ENCODE peak calls at places on chromosomes 1 and 21, in six cellular contexts. Y is T-helper 22 cell; V is substantia nigra; S is SHP77; C is natural killer cell treated with Interleukin-12 subunit alpha and Interleukin-12 subunit beta and Interleukin-15 and Interleukin-18, amount 100 ng/mL, for 72 hours; J is NCI-H524. R is an unnamed sample.

GRCh38 chr1:168227620-168228019 is 1.8 kb downstream of the SFT2D2 start:
- DNase-seq in Y (no peak), V (no peak), S (no peak), C (no peak), J (no peak), R (no peak)

GRCh38 chr1:45177452-45177851 is 29.0 kb downstream of the ZSWIM5 start:
- DNase-seq in Y (no peak), V (no peak), S (no peak), C (no peak), J (no peak), R (no peak)

GRCh38 chr1:240342251-240342625 is 250.6 kb downstream of the FMN2 start:
- DNase-seq in Y (no peak), V (no peak), S (no peak), C (no peak), J (no peak), R (no peak)

GRCh38 chr1:143625886-143626285 is 345.9 kb downstream of the FAM72C start:
- DNase-seq in Y (no peak), V (no peak), S (no peak), C (no peak), J (no peak), R (no peak)

GRCh38 chr1:27772581-27772931 is 463 bp upstream of the STX12 start:
- DNase-seq in Y (no peak), V (no peak), S (no peak), C (no peak), J (no peak), R (no peak)

GRCh38 chr21:36948686-36949085 is 17.8 kb downstream of the HLCS start:
- DNase-seq in Y (no peak), V (no peak), S (no peak), C (no peak), J (no peak), R (no peak)

GRCh38 chr1:171286032-171286705 is 27.8 kb upstream of the FMO4 start:
- DNase-seq in Y (no peak), V (no peak), S (no peak), C (no peak), J (no peak), R (no peak)

GRCh38 chr1:109732390-109732763 is 8.5 kb downstream of the GSTM3 start:
- DNase-seq in Y (no peak), V (no peak), S (no peak), C (no peak), J (no peak), R (no peak)

GRCh38 chr21:37503848-37504467 is 137.4 kb downstream of the DYRK1A start:
- DNase-seq in Y (no peak), V (no peak), S (no peak), C (no peak), J (no peak), R (no peak)

R was measured in WERI-Rb-1.